ENCODE peak calls at places on chromosomes 2 and 18, in five cellular contexts. Y is A673, L is cardiac muscle cell, B is IMR-90, K is fibroblast of lung. I is an unnamed sample.

GRCh38 chr2:148586528-148587128 is 57.9 kb upstream of the EPC2 start:
- DNase-seq in B (no peak), K (no peak), Y (no peak), L (no peak), I (no peak)

GRCh38 chr2:60484080-60484737 is 69.2 kb downstream of the BCL11A start:
- DNase-seq in K (peak; percentile 39), Y (no peak), B (peak; percentile 76), L (peak; percentile 28), I (peak; percentile 82)

GRCh38 chr18:24413148-24413547 is 13.3 kb upstream of the IMPACT start:
- DNase-seq in K (peak; percentile 19), L (no peak), Y (no peak), B (no peak), I (peak; percentile 21)

GRCh38 chr2:26246818-26247217 is 2.1 kb downstream of the HADHB start:
- DNase-seq in L (no peak), B (peak; percentile 67), K (peak; percentile 57), Y (no peak), I (no peak)

GRCh38 chr2:202494300-202494699 is 118.2 kb downstream of the BMPR2 start:
- DNase-seq in Y (no peak), L (peak; percentile 36), B (peak; percentile 96), K (peak; percentile 92), I (peak; percentile 83)

GRCh38 chr18:70907673-70908072 is 618.8 kb downstream of the SOCS6 start:
- DNase-seq in B (no peak), Y (peak; percentile 74), L (no peak), K (peak; percentile 37), I (no peak)

GRCh38 chr2:210577263-210578071 is 21.1 kb downstream of the CPS1 start:
- DNase-seq in K (peak; percentile 67), Y (peak; percentile 70), L (peak; percentile 48), B (peak; percentile 59), I (peak; percentile 77)

GRCh38 chr2:75292826-75293225 is 93.5 kb upstream of the TACR1 start:
- DNase-seq in B (peak; percentile 83), Y (no peak), L (no peak), K (peak; percentile 56), I (no peak)

GRCh38 chr2:47357475-47357874 is 45.5 kb upstream of the MSH2 start:
- DNase-seq in K (peak; percentile 49), B (peak; percentile 68), L (peak; percentile 87), Y (peak; percentile 40), I (peak; percentile 6)

GRCh38 chr2:196128749-196129148 is 42.6 kb downstream of the STK17B start:
- DNase-seq in L (no peak), B (no peak), Y (no peak), K (no peak), I (no peak)
- H3K9me3 ChIP-seq in L (no peaks in the 10 kb centered on the region), B (peaks cover 30% of the 10 kb centered on the region), Y (peaks cover 60% of the 10 kb centered on the region), K (no peaks in the 10 kb centered on the region), I (peaks cover 36% of the 10 kb centered on the region)

DNA sequence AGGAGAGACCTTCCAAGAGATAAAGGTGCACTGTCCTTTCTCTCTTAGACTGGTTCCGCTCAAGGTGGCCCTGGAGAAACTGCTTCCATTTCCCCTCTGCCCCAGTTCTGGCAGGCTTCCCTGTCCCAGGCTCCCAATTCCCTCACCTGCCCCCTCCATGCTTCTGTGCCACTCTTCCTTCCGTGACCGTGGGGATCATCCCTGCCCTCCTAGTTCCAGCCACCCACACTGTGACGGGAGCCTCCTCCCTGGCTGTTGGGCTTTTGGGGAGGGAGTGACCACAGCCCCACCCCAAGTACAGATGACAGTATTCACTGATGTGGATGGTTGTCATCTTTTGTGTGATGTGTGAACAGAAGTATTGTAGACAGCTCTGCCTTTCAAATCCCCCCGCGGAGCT is 2.8 kb downstream of the IMPA2 start:
- DNase-seq in L (no peak), B (no peak), Y (no peak), K (no peak), I (no peak)
- H3K4me1 ChIP-seq in L (no peaks in the 10 kb centered on the region), B (peaks cover 7% of the 10 kb centered on the region), Y (peaks cover 11% of the 10 kb centered on the region), K (no peaks in the 10 kb centered on the region), I (peaks cover 26% of the 10 kb centered on the region)

GRCh38 chr18:77529492-77529891 is 279.8 kb downstream of the GALR1 start:
- DNase-seq in B (no peak), Y (no peak), K (no peak), L (no peak), I (no peak)
- H3K9me3 ChIP-seq in B (peaks cover 25% of the 10 kb centered on the region), Y (peaks cover 28% of the 10 kb centered on the region), K (peaks cover 4% of the 10 kb centered on the region), L (no peaks in the 10 kb centered on the region), I (no peaks in the 10 kb centered on the region)

GRCh38 chr18:26714739-26715138 is 150.8 kb downstream of the AQP4 start:
- DNase-seq in K (no peak), L (no peak), Y (no peak), B (no peak), I (no peak)
- H3K4me1 ChIP-seq in K (no peaks in the 10 kb centered on the region), L (no peaks in the 10 kb centered on the region), Y (no peaks in the 10 kb centered on the region), B (no peaks in the 10 kb centered on the region), I (no peaks in the 10 kb centered on the region)

I was measured in adipocyte.